ENCODE peak calls at places on chromosomes 16 and 17, in four cellular contexts. One of them, this sample, is unnamed.

GRCh38 chr16:31427441-31428276 is 501 bp downstream of the COX6A2 start:
- DNase-seq in GM12878: no peak
- DNase-seq in K562: peak
- DNase-seq in GM12891: no peak
- DNase-seq in this sample: no peak

GRCh38 chr17:75404223-75404738 is 1.2 kb downstream of the GRB2 start:
- DNase-seq in GM12878: no peak
- DNase-seq in K562: peak
- DNase-seq in GM12891: no peak
- DNase-seq in this sample: peak

GRCh38 chr17:83065660-83066542 is 13.5 kb upstream of the METRNL start:
- DNase-seq in GM12878: no peak
- DNase-seq in K562: no peak
- DNase-seq in GM12891: no peak
- DNase-seq in this sample: no peak

GRCh38 chr16:31876955-31877828 is 3.6 kb downstream of the ZNF267 start:
- DNase-seq in GM12878: peak
- DNase-seq in K562: no peak
- DNase-seq in GM12891: no peak
- DNase-seq in this sample: no peak

GRCh38 chr16:72493681-72494415 is 321.9 kb upstream of the PMFBP1 start:
- DNase-seq in GM12878: no peak
- DNase-seq in K562: no peak
- DNase-seq in GM12891: no peak
- DNase-seq in this sample: no peak

GRCh38 chr16:84088695-84089395 is 27.9 kb downstream of the MBTPS1 start:
- DNase-seq in GM12878: peak
- DNase-seq in K562: no peak
- DNase-seq in GM12891: peak
- DNase-seq in this sample: peak

GRCh38 chr16:75996491-75996890 is 270.2 kb upstream of the CPHXL start:
- DNase-seq in GM12878: no peak
- DNase-seq in K562: no peak
- DNase-seq in GM12891: no peak
- DNase-seq in this sample: no peak

GRCh38 chr17:77966476-77966875 is 8.0 kb downstream of the TNRC6C start:
- DNase-seq in GM12878: no peak
- DNase-seq in K562: no peak
- DNase-seq in GM12891: no peak
- DNase-seq in this sample: no peak

DNA sequence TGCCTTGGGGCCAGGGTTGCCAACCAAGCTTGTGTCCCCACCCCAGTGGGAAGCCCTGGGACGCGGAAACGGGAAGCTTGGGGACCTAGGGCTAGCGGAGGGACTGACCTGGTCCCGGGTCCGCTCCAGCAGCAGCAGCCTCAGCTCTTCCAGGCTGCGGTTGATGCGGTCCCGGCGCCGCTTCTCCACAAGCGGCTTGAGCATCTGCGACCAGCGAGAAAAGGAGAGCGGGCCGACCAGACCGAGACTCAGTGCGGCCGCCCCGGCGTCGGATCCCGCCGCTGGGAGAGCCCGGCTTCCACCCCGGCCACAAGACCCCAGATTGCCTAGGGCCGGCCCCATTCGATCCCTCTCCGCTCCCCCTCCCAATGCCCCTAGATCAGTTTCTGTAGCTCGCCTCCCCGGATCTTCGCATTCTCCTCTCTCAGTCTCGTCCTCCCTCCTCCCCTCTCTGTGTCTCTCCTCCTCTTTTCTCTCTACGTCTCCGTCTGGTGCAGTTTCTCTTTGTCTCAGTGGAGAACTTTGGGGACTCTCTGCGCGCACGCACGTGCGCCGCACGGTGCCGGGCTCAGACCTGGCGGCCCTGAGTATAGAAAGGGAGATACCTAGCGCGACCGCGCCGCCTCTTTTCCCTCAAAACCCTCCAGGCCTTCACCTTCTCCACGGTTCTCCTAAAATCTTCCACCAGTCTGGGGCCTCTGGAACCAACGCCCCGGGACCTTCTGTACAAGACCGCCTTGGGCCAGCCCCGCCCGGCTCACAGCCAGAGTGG is 797 bp downstream of the HES7 start:
- DNase-seq in GM12878: no peak
- DNase-seq in K562: no peak
- DNase-seq in GM12891: no peak
- DNase-seq in this sample: no peak
- TF ChIP-seq SPI1 in GM12878: no peak
- TF ChIP-seq SPI1 in K562: no peak
- TF ChIP-seq SPI1 in GM12891: no peak
- TF ChIP-seq SPI1 in this sample: no peak

DNA sequence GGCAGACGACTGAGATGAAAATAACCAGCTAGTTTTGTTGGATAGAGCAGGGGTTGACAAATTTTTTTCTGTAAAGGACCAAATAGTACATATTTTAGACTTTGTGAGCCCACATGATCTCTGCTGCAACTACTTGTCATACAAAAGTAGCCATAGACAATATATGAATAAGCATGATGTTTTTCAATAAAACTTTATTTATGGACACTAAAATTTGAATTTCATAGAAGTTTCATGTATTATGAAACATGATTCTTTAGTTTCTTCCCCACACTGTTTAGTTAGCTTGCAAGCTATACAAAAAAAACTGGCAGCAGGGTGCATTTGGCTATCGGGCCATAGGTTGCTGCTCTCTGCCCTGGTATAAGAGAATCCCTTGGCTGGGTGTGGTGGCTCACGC is 56.6 kb downstream of the LYRM1 start:
- DNase-seq in GM12878: no peak
- DNase-seq in K562: no peak
- DNase-seq in GM12891: no peak
- DNase-seq in this sample: no peak
- TF ChIP-seq POLR2AphosphoS5 in GM12878: no peak
- TF ChIP-seq POLR2AphosphoS5 in K562: no peak
- TF ChIP-seq POLR2AphosphoS5 in GM12891: no peak
- TF ChIP-seq POLR2AphosphoS5 in this sample: no peak

GRCh38 chr17:8726951-8727555 is 17.6 kb downstream of the CCDC42 start:
- DNase-seq in GM12878: no peak
- DNase-seq in K562: no peak
- DNase-seq in GM12891: no peak
- DNase-seq in this sample: peak
- TF ChIP-seq SPI1 in GM12878: no peak
- TF ChIP-seq SPI1 in K562: no peak
- TF ChIP-seq SPI1 in GM12891: no peak
- TF ChIP-seq SPI1 in this sample: no peak

GRCh38 chr16:23501291-23501690 is 9.0 kb downstream of the GGA2 start:
- DNase-seq in GM12878: no peak
- DNase-seq in K562: no peak
- DNase-seq in GM12891: no peak
- DNase-seq in this sample: no peak
- TF ChIP-seq POLR2AphosphoS5 in GM12878: no peak
- TF ChIP-seq POLR2AphosphoS5 in K562: no peak
- TF ChIP-seq POLR2AphosphoS5 in GM12891: no peak
- TF ChIP-seq POLR2AphosphoS5 in this sample: no peak

GRCh38 chr17:45825792-45826191 is 18.9 kb upstream of the SPPL2C start:
- DNase-seq in GM12878: no peak
- DNase-seq in K562: no peak
- DNase-seq in GM12891: no peak
- DNase-seq in this sample: no peak
- TF ChIP-seq SPI1 in GM12878: no peak
- TF ChIP-seq SPI1 in K562: no peak
- TF ChIP-seq SPI1 in GM12891: no peak
- TF ChIP-seq SPI1 in this sample: no peak

GRCh38 chr16:11032922-11033291 is 88.5 kb downstream of the CLEC16A start:
- DNase-seq in GM12878: no peak
- DNase-seq in K562: no peak
- DNase-seq in GM12891: no peak
- DNase-seq in this sample: no peak
- TF ChIP-seq POLR2AphosphoS5 in GM12878: no peak
- TF ChIP-seq POLR2AphosphoS5 in K562: no peak
- TF ChIP-seq POLR2AphosphoS5 in GM12891: no peak
- TF ChIP-seq POLR2AphosphoS5 in this sample: no peak

DNA sequence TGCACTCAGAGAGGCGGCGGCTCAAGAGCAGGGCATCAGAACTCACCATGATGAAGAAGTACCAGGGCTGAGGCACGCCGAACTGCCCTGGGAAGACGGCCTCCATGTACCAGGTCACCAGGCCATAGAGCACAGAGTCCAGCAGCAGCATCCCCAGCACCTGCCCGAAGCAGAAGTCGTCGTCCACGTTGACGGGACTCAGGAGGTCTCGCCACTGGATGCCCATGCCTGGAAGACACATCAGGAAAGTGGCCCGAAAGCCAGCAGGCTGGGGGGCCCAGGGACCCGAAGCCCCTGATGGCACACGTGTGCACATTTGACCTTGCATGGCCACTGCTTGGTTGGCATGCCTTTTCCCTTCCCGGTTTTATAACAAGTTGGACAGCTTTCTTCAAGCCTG is 36.0 kb upstream of the RNPS1 start:
- DNase-seq in GM12878: no peak
- DNase-seq in K562: no peak
- DNase-seq in GM12891: no peak
- DNase-seq in this sample: no peak
- TF ChIP-seq SPI1 in GM12878: no peak
- TF ChIP-seq SPI1 in K562: no peak
- TF ChIP-seq SPI1 in GM12891: no peak
- TF ChIP-seq SPI1 in this sample: no peak